ENCODE peak calls at places on chromosomes 7 and 10, in seven cellular contexts. H, J, Q, Z, O, R and M are unnamed samples.

GRCh38 chr10:89575037-89575436 is 39.6 kb upstream of the SLC16A12 start:
- DNase-seq in H (no peak), J (no peak), Q (peak; percentile 21), Z (no peak), O (no peak), R (no peak), M (no peak)

GRCh38 chr10:124574456-124575070 is 112.9 kb downstream of the LHPP start:
- DNase-seq in H (no peak), J (no peak), Q (no peak), Z (no peak), O (no peak), R (no peak), M (no peak)

GRCh38 chr10:86071758-86072157 is 294.8 kb downstream of the GRID1 start:
- DNase-seq in H (no peak), J (no peak), Q (no peak), Z (no peak), O (no peak), R (no peak), M (no peak)

GRCh38 chr7:27269455-27269854 is 26.9 kb downstream of the EVX1 start:
- DNase-seq in H (no peak), J (no peak), Q (no peak), Z (no peak), O (no peak), R (no peak), M (no peak)

GRCh38 chr7:39172137-39172536 is 194.4 kb downstream of the POU6F2 start:
- DNase-seq in H (no peak), J (no peak), Q (no peak), Z (no peak), O (no peak), R (no peak), M (no peak)

GRCh38 chr7:87225696-87226095 is 6.2 kb upstream of the TMEM243 start:
- DNase-seq in H (no peak), J (no peak), Q (peak; percentile 26), Z (no peak), O (no peak), R (peak; percentile 14), M (no peak)

GRCh38 chr10:28719789-28720436 is 42.6 kb downstream of the BAMBI start:
- DNase-seq in H (no peak), J (no peak), Q (peak; percentile 60), Z (no peak), O (no peak), R (peak; percentile 65), M (no peak)

GRCh38 chr10:66842867-66843266 is 83.0 kb upstream of the LRRTM3 start:
- DNase-seq in H (no peak), J (no peak), Q (no peak), Z (no peak), O (no peak), R (no peak), M (no peak)

GRCh38 chr10:103281753-103282152 is 4.8 kb downstream of the INA start:
- DNase-seq in H (no peak), J (no peak), Q (peak; percentile 21), Z (no peak), O (no peak), R (no peak), M (no peak)

GRCh38 chr10:10865303-10865702 is 152.4 kb upstream of the CELF2 start:
- DNase-seq in H (no peak), J (no peak), Q (no peak), Z (no peak), O (no peak), R (peak; percentile 40), M (no peak)

GRCh38 chr10:19031763-19032162 is 16.8 kb upstream of the MALRD1 start:
- DNase-seq in H (no peak), J (no peak), Q (no peak), Z (no peak), O (no peak), R (peak; percentile 44), M (no peak)

GRCh38 chr10:23824822-23825221 is 384.1 kb upstream of the KIAA1217 start:
- DNase-seq in H (no peak), J (no peak), Q (no peak), Z (no peak), O (no peak), R (no peak), M (no peak)

GRCh38 chr10:84348860-84349259 is 20.5 kb downstream of the CCSER2 start:
- DNase-seq in H (no peak), J (no peak), Q (peak; percentile 51), Z (no peak), O (no peak), R (peak; percentile 89), M (no peak)

DNA sequence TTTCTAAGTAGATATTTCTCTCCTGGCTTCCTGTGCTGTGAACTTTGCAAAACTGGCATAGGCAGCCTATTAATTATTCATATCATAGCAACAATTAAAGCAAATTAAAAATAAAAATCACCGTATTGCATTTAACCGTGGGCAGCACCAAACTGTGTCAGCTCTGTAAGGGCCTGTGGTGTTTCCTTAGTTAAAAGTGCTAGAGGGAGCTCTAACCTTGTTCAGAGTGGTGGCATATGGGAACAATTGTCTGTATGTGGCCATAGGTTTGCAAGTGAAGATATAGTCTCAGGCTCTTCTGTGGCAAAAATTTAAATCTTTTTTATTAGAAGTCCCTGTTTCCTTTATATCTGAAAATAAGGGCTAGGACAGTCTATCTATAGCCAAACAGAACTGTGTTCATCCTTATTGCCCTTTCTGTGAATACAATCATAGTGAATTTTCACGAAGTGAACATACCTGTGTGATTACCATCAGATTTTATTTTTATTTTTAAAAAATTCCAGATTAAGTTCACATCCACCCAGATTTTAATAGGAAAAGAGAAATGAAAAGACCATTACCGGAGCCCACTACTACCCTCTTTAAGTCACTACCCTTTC is 92.6 kb downstream of the POLL start:
- DNase-seq in H (no peak), J (no peak), Q (peak; percentile 39), Z (peak; percentile 17), O (no peak), R (peak; percentile 4), M (no peak)
- TF ChIP-seq CTCF in H (no peak), J (no peak), Q (peak; percentile 54), Z (peak; percentile 16), O (no peak), R (peak; percentile 25), M (peak; percentile 46)

DNA sequence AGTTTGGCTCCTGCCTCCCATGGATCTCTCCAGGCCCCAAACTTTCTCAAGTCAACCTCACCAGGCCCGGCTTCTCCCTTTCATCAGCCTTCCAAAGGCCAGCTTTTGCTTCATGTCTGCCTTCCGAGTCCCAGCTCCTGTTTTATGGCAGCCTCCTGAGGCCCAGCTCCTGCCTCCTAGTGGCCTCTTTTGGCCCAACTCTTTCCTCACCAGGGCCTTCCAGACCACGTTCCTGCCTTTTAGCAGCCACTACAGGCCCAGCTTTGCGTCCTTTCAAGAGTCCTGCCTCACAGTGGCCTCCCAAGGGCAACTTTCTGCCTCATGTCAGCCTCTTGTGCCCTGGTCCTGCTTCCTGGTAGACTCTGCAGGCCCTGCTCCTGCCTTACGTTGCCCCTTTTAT is 15.3 kb upstream of the TMEM248 start:
- DNase-seq in H (no peak), J (no peak), Q (no peak), Z (peak; percentile 15), O (no peak), R (no peak), M (no peak)
- TF ChIP-seq CTCF in H (no peak), J (no peak), Q (peak; percentile 46), Z (peak; percentile 17), O (no peak), R (peak; percentile 6), M (peak; percentile 32)

GRCh38 chr10:80444646-80445319 is 9.3 kb upstream of the TSPAN14 start:
- DNase-seq in H (no peak), J (peak; percentile 71), Q (peak; percentile 82), Z (peak; percentile 78), O (peak; percentile 56), R (peak; percentile 83), M (no peak)

GRCh38 chr10:80441831-80442230 is 12.3 kb upstream of the TSPAN14 start:
- DNase-seq in H (no peak), J (no peak), Q (no peak), Z (no peak), O (no peak), R (no peak), M (no peak)

GRCh38 chr10:80444124-80444523 is 10.0 kb upstream of the TSPAN14 start:
- DNase-seq in H (no peak), J (no peak), Q (no peak), Z (no peak), O (no peak), R (no peak), M (no peak)

GRCh38 chr10:80442879-80443278 is 11.2 kb upstream of the TSPAN14 start:
- DNase-seq in H (no peak), J (no peak), Q (no peak), Z (no peak), O (no peak), R (no peak), M (no peak)

DNA sequence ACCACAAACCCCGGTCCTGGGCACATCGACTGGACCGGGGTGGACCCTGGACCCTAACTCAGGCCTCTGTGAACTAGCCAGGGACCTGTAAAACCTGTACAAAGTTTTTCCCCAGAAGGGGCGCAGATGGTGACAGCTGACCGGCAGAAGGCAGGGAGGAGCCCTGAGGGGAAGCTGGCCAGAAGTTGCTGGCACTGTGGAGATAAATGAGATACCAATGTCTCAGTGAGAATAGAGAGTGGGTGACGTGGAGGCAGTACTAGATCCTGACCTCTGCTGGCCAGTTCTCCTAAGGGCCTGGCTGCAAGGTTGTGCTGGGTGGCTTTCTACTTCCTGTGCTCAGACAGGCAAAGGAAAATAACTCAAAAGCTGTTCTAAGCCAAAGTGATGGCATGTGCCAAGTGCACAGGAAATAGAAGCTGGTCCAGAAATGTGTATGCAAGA is 10.6 kb upstream of the TSPAN14 start:
- DNase-seq in H (no peak), J (peak; percentile 32), Q (peak; percentile 50), Z (peak; percentile 63), O (no peak), R (no peak), M (no peak)
- TF ChIP-seq CTCF in H (peak; percentile 21), J (peak; percentile 32), Q (peak; percentile 58), Z (peak; percentile 46), O (no peak), R (peak; percentile 37), M (no peak)

GRCh38 chr10:121753726-121754476 is 155.7 kb upstream of the FGFR2 start:
- DNase-seq in H (peak; percentile 46), J (no peak), Q (peak; percentile 84), Z (peak; percentile 76), O (no peak), R (peak; percentile 72), M (no peak)
- TF ChIP-seq CTCF in H (peak; percentile 23), J (no peak), Q (peak; percentile 55), Z (peak; percentile 20), O (no peak), R (peak; percentile 42), M (peak; percentile 62)

DNA sequence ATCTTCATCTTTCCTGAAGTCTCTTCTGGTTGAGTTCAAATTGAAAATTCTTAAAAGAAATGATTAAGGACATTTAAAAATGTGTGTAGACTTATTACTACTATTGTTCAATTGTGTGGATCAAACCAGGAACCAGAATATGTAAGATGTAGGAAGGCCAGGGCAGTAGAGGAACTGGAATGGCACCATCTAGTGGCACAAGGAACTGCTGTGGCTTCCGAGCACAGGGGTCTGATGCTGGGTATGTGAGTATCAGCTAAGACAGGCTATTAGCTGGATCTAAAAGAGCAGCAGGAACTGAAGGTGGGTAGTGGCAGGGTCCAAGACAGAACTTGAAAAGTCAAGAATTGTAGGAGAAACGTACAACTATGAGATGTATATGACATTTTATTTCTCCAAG is 247.3 kb downstream of the SEMA3A start:
- DNase-seq in H (no peak), J (no peak), Q (peak; percentile 20), Z (peak; percentile 42), O (no peak), R (no peak), M (no peak)
- TF ChIP-seq CTCF in H (peak; percentile 25), J (peak; percentile 16), Q (peak; percentile 61), Z (peak; percentile 42), O (no peak), R (peak; percentile 45), M (peak; percentile 54)

GRCh38 chr10:77348711-77349110 is 288.9 kb downstream of the KCNMA1 start:
- DNase-seq in H (no peak), J (no peak), Q (no peak), Z (no peak), O (no peak), R (peak; percentile 23), M (no peak)
- TF ChIP-seq CTCF in H (no peak), J (no peak), Q (no peak), Z (no peak), O (no peak), R (no peak), M (no peak)